ENCODE peak calls at places on chromosome 18, in eight cellular contexts. One of them, this sample, is unnamed.

GRCh38 chr18:49819768-49820662 is 6.7 kb upstream of the ACAA2 start:
- DNase-seq in HFF-Myc: no peak
- DNase-seq in MCF 10A: no peak
- DNase-seq in NCI-H460: no peak
- DNase-seq in C1 segment of cervical spinal cord: no peak
- DNase-seq in AG04450: no peak
- DNase-seq in mesothelial cell of epicardium: no peak
- DNase-seq in omental fat pad: no peak
- DNase-seq in this sample: no peak

GRCh38 chr18:8930990-8931648 is 171.4 kb upstream of the NDUFV2 start:
- DNase-seq in mesothelial cell of epicardium: no peak
- DNase-seq in HFF-Myc: no peak
- DNase-seq in C1 segment of cervical spinal cord: no peak
- DNase-seq in MCF 10A: no peak
- DNase-seq in NCI-H460: no peak
- DNase-seq in AG04450: no peak
- DNase-seq in omental fat pad: no peak
- DNase-seq in this sample: no peak

GRCh38 chr18:79682896-79683625 is 3.5 kb downstream of the CTDP1 start:
- DNase-seq in mesothelial cell of epicardium: no peak
- DNase-seq in C1 segment of cervical spinal cord: no peak
- DNase-seq in NCI-H460: no peak
- DNase-seq in HFF-Myc: no peak
- DNase-seq in MCF 10A: no peak
- DNase-seq in omental fat pad: no peak
- DNase-seq in AG04450: no peak
- DNase-seq in this sample: no peak

GRCh38 chr18:70469916-70470315 is 181.1 kb downstream of the SOCS6 start:
- DNase-seq in C1 segment of cervical spinal cord: no peak
- DNase-seq in NCI-H460: no peak
- DNase-seq in AG04450: no peak
- DNase-seq in HFF-Myc: no peak
- DNase-seq in MCF 10A: no peak
- DNase-seq in omental fat pad: no peak
- DNase-seq in mesothelial cell of epicardium: no peak
- DNase-seq in this sample: no peak

GRCh38 chr18:54004828-54005227 is 219.6 kb downstream of the MBD2 start:
- DNase-seq in NCI-H460: no peak
- DNase-seq in omental fat pad: no peak
- DNase-seq in MCF 10A: peak; percentile 43
- DNase-seq in mesothelial cell of epicardium: no peak
- DNase-seq in C1 segment of cervical spinal cord: no peak
- DNase-seq in AG04450: no peak
- DNase-seq in HFF-Myc: peak; percentile 15
- DNase-seq in this sample: no peak

GRCh38 chr18:12574494-12575185 is 83.3 kb downstream of the SPIRE1 start:
- DNase-seq in NCI-H460: no peak
- DNase-seq in MCF 10A: no peak
- DNase-seq in HFF-Myc: no peak
- DNase-seq in C1 segment of cervical spinal cord: no peak
- DNase-seq in omental fat pad: no peak
- DNase-seq in mesothelial cell of epicardium: no peak
- DNase-seq in AG04450: no peak
- DNase-seq in this sample: no peak

GRCh38 chr18:65934874-65935273 is 184.1 kb downstream of the CDH7 start:
- DNase-seq in omental fat pad: no peak
- DNase-seq in NCI-H460: no peak
- DNase-seq in mesothelial cell of epicardium: no peak
- DNase-seq in C1 segment of cervical spinal cord: no peak
- DNase-seq in AG04450: no peak
- DNase-seq in MCF 10A: no peak
- DNase-seq in HFF-Myc: no peak
- DNase-seq in this sample: no peak

GRCh38 chr18:11040823-11041712 is 108.3 kb downstream of the PIEZO2 start:
- DNase-seq in NCI-H460: peak; percentile 34
- DNase-seq in HFF-Myc: peak; percentile 14
- DNase-seq in mesothelial cell of epicardium: no peak
- DNase-seq in C1 segment of cervical spinal cord: no peak
- DNase-seq in omental fat pad: no peak
- DNase-seq in AG04450: peak; percentile 30
- DNase-seq in MCF 10A: peak; percentile 52
- DNase-seq in this sample: no peak

GRCh38 chr18:63321291-63321690 is 1.7 kb upstream of the BCL2 start:
- DNase-seq in C1 segment of cervical spinal cord: no peak
- DNase-seq in AG04450: no peak
- DNase-seq in MCF 10A: no peak
- DNase-seq in NCI-H460: no peak
- DNase-seq in mesothelial cell of epicardium: no peak
- DNase-seq in omental fat pad: no peak
- DNase-seq in HFF-Myc: no peak
- DNase-seq in this sample: no peak

GRCh38 chr18:3104190-3105054 is 91.5 kb upstream of the LPIN2 start:
- DNase-seq in mesothelial cell of epicardium: no peak
- DNase-seq in omental fat pad: no peak
- DNase-seq in HFF-Myc: no peak
- DNase-seq in C1 segment of cervical spinal cord: no peak
- DNase-seq in AG04450: peak; percentile 6
- DNase-seq in NCI-H460: no peak
- DNase-seq in MCF 10A: peak; percentile 80
- DNase-seq in this sample: no peak

GRCh38 chr18:46337206-46337710 is 233.1 kb downstream of the HAUS1 start:
- DNase-seq in AG04450: no peak
- DNase-seq in omental fat pad: no peak
- DNase-seq in MCF 10A: no peak
- DNase-seq in NCI-H460: no peak
- DNase-seq in mesothelial cell of epicardium: no peak
- DNase-seq in HFF-Myc: no peak
- DNase-seq in C1 segment of cervical spinal cord: no peak
- DNase-seq in this sample: peak; percentile 33

This sample was measured in cardiac septum.